ENCODE peak calls at places on chromosomes 7 and 10, in six cellular contexts. One of them, this sample, is unnamed.

GRCh38 chr10:30027057-30028005 is 32.1 kb downstream of the JCAD start:
- DNase-seq in lower leg skin: no peak
- DNase-seq in epithelial cell of esophagus: no peak
- DNase-seq in breast epithelium: peak; percentile 66
- DNase-seq in cardiac fibroblast: no peak
- DNase-seq in mammary epithelial cell: peak; percentile 61
- DNase-seq in this sample: peak; percentile 81

GRCh38 chr10:115654961-115655360 is 561.8 kb downstream of the ATRNL1 start:
- DNase-seq in lower leg skin: no peak
- DNase-seq in epithelial cell of esophagus: no peak
- DNase-seq in breast epithelium: no peak
- DNase-seq in cardiac fibroblast: peak; percentile 2
- DNase-seq in mammary epithelial cell: no peak
- DNase-seq in this sample: no peak

GRCh38 chr7:2154121-2154520 is 78.6 kb downstream of the MAD1L1 start:
- DNase-seq in lower leg skin: no peak
- DNase-seq in epithelial cell of esophagus: no peak
- DNase-seq in breast epithelium: no peak
- DNase-seq in cardiac fibroblast: no peak
- DNase-seq in mammary epithelial cell: no peak
- DNase-seq in this sample: no peak

GRCh38 chr7:32058017-32058416 is 12.2 kb downstream of the PDE1C start:
- DNase-seq in lower leg skin: no peak
- DNase-seq in epithelial cell of esophagus: no peak
- DNase-seq in breast epithelium: no peak
- DNase-seq in cardiac fibroblast: no peak
- DNase-seq in mammary epithelial cell: peak; percentile 10
- DNase-seq in this sample: no peak

GRCh38 chr7:144725070-144725469 is 110.8 kb downstream of the TPK1 start:
- DNase-seq in lower leg skin: no peak
- DNase-seq in epithelial cell of esophagus: no peak
- DNase-seq in breast epithelium: no peak
- DNase-seq in cardiac fibroblast: no peak
- DNase-seq in mammary epithelial cell: no peak
- DNase-seq in this sample: no peak

GRCh38 chr10:28317735-28318134 is 14.9 kb upstream of the MPP7 start:
- DNase-seq in lower leg skin: no peak
- DNase-seq in epithelial cell of esophagus: no peak
- DNase-seq in breast epithelium: no peak
- DNase-seq in cardiac fibroblast: no peak
- DNase-seq in mammary epithelial cell: no peak
- DNase-seq in this sample: no peak

GRCh38 chr7:17802056-17802455 is 138.2 kb downstream of the SNX13 start:
- DNase-seq in lower leg skin: no peak
- DNase-seq in epithelial cell of esophagus: peak; percentile 74
- DNase-seq in breast epithelium: no peak
- DNase-seq in cardiac fibroblast: peak; percentile 54
- DNase-seq in mammary epithelial cell: peak; percentile 42
- DNase-seq in this sample: no peak

GRCh38 chr10:117942261-117942660 is 104.5 kb downstream of the RAB11FIP2 start:
- DNase-seq in lower leg skin: no peak
- DNase-seq in epithelial cell of esophagus: peak; percentile 56
- DNase-seq in breast epithelium: no peak
- DNase-seq in cardiac fibroblast: no peak
- DNase-seq in mammary epithelial cell: peak; percentile 41
- DNase-seq in this sample: no peak

GRCh38 chr10:113788604-113789083 is 37.2 kb downstream of the PLEKHS1 start:
- DNase-seq in lower leg skin: peak; percentile 52
- DNase-seq in epithelial cell of esophagus: peak; percentile 96
- DNase-seq in breast epithelium: no peak
- DNase-seq in cardiac fibroblast: peak; percentile 98
- DNase-seq in mammary epithelial cell: peak; percentile 98
- DNase-seq in this sample: no peak

GRCh38 chr7:19442016-19442785 is 266.6 kb downstream of the POLR1F start:
- DNase-seq in lower leg skin: no peak
- DNase-seq in epithelial cell of esophagus: peak; percentile 63
- DNase-seq in breast epithelium: no peak
- DNase-seq in cardiac fibroblast: peak; percentile 82
- DNase-seq in mammary epithelial cell: peak; percentile 26
- DNase-seq in this sample: no peak

GRCh38 chr10:282294-283139 is 147.3 kb downstream of the ZMYND11 start:
- DNase-seq in lower leg skin: no peak
- DNase-seq in epithelial cell of esophagus: peak; percentile 66
- DNase-seq in breast epithelium: no peak
- DNase-seq in cardiac fibroblast: peak; percentile 64
- DNase-seq in mammary epithelial cell: peak; percentile 56
- DNase-seq in this sample: no peak

GRCh38 chr10:15821046-15821683 is 39.1 kb downstream of the MINDY3 start:
- DNase-seq in lower leg skin: no peak
- DNase-seq in epithelial cell of esophagus: no peak
- DNase-seq in breast epithelium: no peak
- DNase-seq in cardiac fibroblast: no peak
- DNase-seq in mammary epithelial cell: no peak
- DNase-seq in this sample: no peak

GRCh38 chr7:102279537-102280400 is 6.9 kb upstream of the SH2B2 start:
- DNase-seq in lower leg skin: no peak
- DNase-seq in epithelial cell of esophagus: peak; percentile 52
- DNase-seq in breast epithelium: no peak
- DNase-seq in cardiac fibroblast: peak; percentile 55
- DNase-seq in mammary epithelial cell: peak; percentile 15
- DNase-seq in this sample: no peak

GRCh38 chr7:115731796-115732471 is 298.6 kb downstream of the TFEC start:
- DNase-seq in lower leg skin: no peak
- DNase-seq in epithelial cell of esophagus: no peak
- DNase-seq in breast epithelium: no peak
- DNase-seq in cardiac fibroblast: no peak
- DNase-seq in mammary epithelial cell: no peak
- DNase-seq in this sample: no peak

GRCh38 chr7:121913947-121914346 is 41.0 kb downstream of the PTPRZ1 start:
- DNase-seq in lower leg skin: no peak
- DNase-seq in epithelial cell of esophagus: no peak
- DNase-seq in breast epithelium: no peak
- DNase-seq in cardiac fibroblast: no peak
- DNase-seq in mammary epithelial cell: no peak
- DNase-seq in this sample: no peak

GRCh38 chr7:35015346-35015859 is 21.9 kb downstream of the DPY19L1 start:
- DNase-seq in lower leg skin: no peak
- DNase-seq in epithelial cell of esophagus: no peak
- DNase-seq in breast epithelium: no peak
- DNase-seq in cardiac fibroblast: peak; percentile 57
- DNase-seq in mammary epithelial cell: peak; percentile 54
- DNase-seq in this sample: no peak

GRCh38 chr10:130066743-130067142 is 43.9 kb downstream of the C10orf143 start:
- DNase-seq in lower leg skin: no peak
- DNase-seq in epithelial cell of esophagus: no peak
- DNase-seq in breast epithelium: no peak
- DNase-seq in cardiac fibroblast: no peak
- DNase-seq in mammary epithelial cell: no peak
- DNase-seq in this sample: no peak

GRCh38 chr7:24756989-24757798 is at the start of gene GSDME:
- DNase-seq in lower leg skin: no peak
- DNase-seq in epithelial cell of esophagus: peak; percentile 77
- DNase-seq in breast epithelium: no peak
- DNase-seq in cardiac fibroblast: peak; percentile 62
- DNase-seq in mammary epithelial cell: peak; percentile 70
- DNase-seq in this sample: peak; percentile 31

GRCh38 chr7:116630932-116631449 is 41.0 kb upstream of the MET start:
- DNase-seq in lower leg skin: peak; percentile 86
- DNase-seq in epithelial cell of esophagus: peak; percentile 99
- DNase-seq in breast epithelium: peak; percentile 62
- DNase-seq in cardiac fibroblast: peak; percentile 98
- DNase-seq in mammary epithelial cell: peak; percentile 100
- DNase-seq in this sample: peak; percentile 34

GRCh38 chr10:119542990-119543813 is 683 bp upstream of the RGS10 start:
- DNase-seq in lower leg skin: peak; percentile 37
- DNase-seq in epithelial cell of esophagus: peak; percentile 46
- DNase-seq in breast epithelium: no peak
- DNase-seq in cardiac fibroblast: peak; percentile 62
- DNase-seq in mammary epithelial cell: peak; percentile 65
- DNase-seq in this sample: peak; percentile 48
- TF ChIP-seq CTCF in lower leg skin: no peak
- TF ChIP-seq CTCF in epithelial cell of esophagus: peak; percentile 40
- TF ChIP-seq CTCF in breast epithelium: no peak
- TF ChIP-seq CTCF in cardiac fibroblast: peak; percentile 56
- TF ChIP-seq CTCF in mammary epithelial cell: peak; percentile 1
- TF ChIP-seq CTCF in this sample: peak; percentile 24

GRCh38 chr10:11256896-11257295 is 239.2 kb downstream of the CELF2 start:
- DNase-seq in lower leg skin: no peak
- DNase-seq in epithelial cell of esophagus: no peak
- DNase-seq in breast epithelium: no peak
- DNase-seq in cardiac fibroblast: no peak
- DNase-seq in mammary epithelial cell: no peak
- DNase-seq in this sample: no peak

GRCh38 chr10:11250304-11250703 is 232.6 kb downstream of the CELF2 start:
- DNase-seq in lower leg skin: no peak
- DNase-seq in epithelial cell of esophagus: no peak
- DNase-seq in breast epithelium: no peak
- DNase-seq in cardiac fibroblast: no peak
- DNase-seq in mammary epithelial cell: no peak
- DNase-seq in this sample: no peak

GRCh38 chr10:11255796-11256444 is 238.2 kb downstream of the CELF2 start:
- DNase-seq in lower leg skin: no peak
- DNase-seq in epithelial cell of esophagus: no peak
- DNase-seq in breast epithelium: no peak
- DNase-seq in cardiac fibroblast: no peak
- DNase-seq in mammary epithelial cell: no peak
- DNase-seq in this sample: no peak

GRCh38 chr10:11255156-11255555 is 237.5 kb downstream of the CELF2 start:
- DNase-seq in lower leg skin: no peak
- DNase-seq in epithelial cell of esophagus: no peak
- DNase-seq in breast epithelium: no peak
- DNase-seq in cardiac fibroblast: no peak
- DNase-seq in mammary epithelial cell: no peak
- DNase-seq in this sample: no peak

GRCh38 chr10:11253397-11254002 is 235.8 kb downstream of the CELF2 start:
- DNase-seq in lower leg skin: no peak
- DNase-seq in epithelial cell of esophagus: no peak
- DNase-seq in breast epithelium: no peak
- DNase-seq in cardiac fibroblast: no peak
- DNase-seq in mammary epithelial cell: no peak
- DNase-seq in this sample: no peak
- TF ChIP-seq CTCF in lower leg skin: no peak
- TF ChIP-seq CTCF in epithelial cell of esophagus: no peak
- TF ChIP-seq CTCF in breast epithelium: no peak
- TF ChIP-seq CTCF in cardiac fibroblast: no peak
- TF ChIP-seq CTCF in mammary epithelial cell: no peak
- TF ChIP-seq CTCF in this sample: no peak

GRCh38 chr7:141014523-141015395 is at the start of gene MRPS33:
- DNase-seq in lower leg skin: peak; percentile 94
- DNase-seq in epithelial cell of esophagus: peak; percentile 96
- DNase-seq in breast epithelium: peak; percentile 90
- DNase-seq in cardiac fibroblast: peak; percentile 96
- DNase-seq in mammary epithelial cell: peak; percentile 92
- DNase-seq in this sample: peak; percentile 97
- TF ChIP-seq CTCF in lower leg skin: no peak
- TF ChIP-seq CTCF in epithelial cell of esophagus: peak; percentile 73
- TF ChIP-seq CTCF in breast epithelium: no peak
- TF ChIP-seq CTCF in cardiac fibroblast: no peak
- TF ChIP-seq CTCF in mammary epithelial cell: peak; percentile 43
- TF ChIP-seq CTCF in this sample: peak; percentile 26

DNA sequence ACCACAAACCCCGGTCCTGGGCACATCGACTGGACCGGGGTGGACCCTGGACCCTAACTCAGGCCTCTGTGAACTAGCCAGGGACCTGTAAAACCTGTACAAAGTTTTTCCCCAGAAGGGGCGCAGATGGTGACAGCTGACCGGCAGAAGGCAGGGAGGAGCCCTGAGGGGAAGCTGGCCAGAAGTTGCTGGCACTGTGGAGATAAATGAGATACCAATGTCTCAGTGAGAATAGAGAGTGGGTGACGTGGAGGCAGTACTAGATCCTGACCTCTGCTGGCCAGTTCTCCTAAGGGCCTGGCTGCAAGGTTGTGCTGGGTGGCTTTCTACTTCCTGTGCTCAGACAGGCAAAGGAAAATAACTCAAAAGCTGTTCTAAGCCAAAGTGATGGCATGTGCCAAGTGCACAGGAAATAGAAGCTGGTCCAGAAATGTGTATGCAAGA is 10.6 kb upstream of the TSPAN14 start:
- DNase-seq in lower leg skin: no peak
- DNase-seq in epithelial cell of esophagus: no peak
- DNase-seq in breast epithelium: no peak
- DNase-seq in cardiac fibroblast: peak; percentile 57
- DNase-seq in mammary epithelial cell: no peak
- DNase-seq in this sample: no peak
- TF ChIP-seq CTCF in lower leg skin: no peak
- TF ChIP-seq CTCF in epithelial cell of esophagus: peak; percentile 34
- TF ChIP-seq CTCF in breast epithelium: no peak
- TF ChIP-seq CTCF in cardiac fibroblast: peak; percentile 60
- TF ChIP-seq CTCF in mammary epithelial cell: peak; percentile 37
- TF ChIP-seq CTCF in this sample: no peak

DNA sequence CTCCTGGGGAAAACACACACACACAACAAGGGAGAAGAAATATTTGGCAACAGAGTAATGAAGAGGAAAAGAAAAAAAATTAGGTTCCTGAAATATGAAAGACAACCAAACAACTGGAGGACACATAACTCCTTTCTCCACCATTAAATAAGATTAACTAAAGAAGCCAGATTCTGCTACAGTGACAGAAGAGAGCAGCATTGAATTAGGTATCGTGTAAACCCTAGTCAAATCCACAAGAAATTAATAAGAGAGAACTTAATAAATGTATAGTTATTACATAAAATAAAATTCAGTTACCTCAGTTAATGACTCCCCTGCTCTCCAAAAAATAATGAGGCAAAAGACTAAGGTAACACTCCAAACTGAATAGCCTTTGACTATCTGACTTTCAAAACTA is 306.7 kb downstream of the CRPPA start:
- DNase-seq in lower leg skin: no peak
- DNase-seq in epithelial cell of esophagus: peak; percentile 71
- DNase-seq in breast epithelium: no peak
- DNase-seq in cardiac fibroblast: peak; percentile 77
- DNase-seq in mammary epithelial cell: peak; percentile 18
- DNase-seq in this sample: no peak
- TF ChIP-seq CTCF in lower leg skin: no peak
- TF ChIP-seq CTCF in epithelial cell of esophagus: peak; percentile 56
- TF ChIP-seq CTCF in breast epithelium: no peak
- TF ChIP-seq CTCF in cardiac fibroblast: peak; percentile 43
- TF ChIP-seq CTCF in mammary epithelial cell: peak; percentile 44
- TF ChIP-seq CTCF in this sample: peak; percentile 17

DNA sequence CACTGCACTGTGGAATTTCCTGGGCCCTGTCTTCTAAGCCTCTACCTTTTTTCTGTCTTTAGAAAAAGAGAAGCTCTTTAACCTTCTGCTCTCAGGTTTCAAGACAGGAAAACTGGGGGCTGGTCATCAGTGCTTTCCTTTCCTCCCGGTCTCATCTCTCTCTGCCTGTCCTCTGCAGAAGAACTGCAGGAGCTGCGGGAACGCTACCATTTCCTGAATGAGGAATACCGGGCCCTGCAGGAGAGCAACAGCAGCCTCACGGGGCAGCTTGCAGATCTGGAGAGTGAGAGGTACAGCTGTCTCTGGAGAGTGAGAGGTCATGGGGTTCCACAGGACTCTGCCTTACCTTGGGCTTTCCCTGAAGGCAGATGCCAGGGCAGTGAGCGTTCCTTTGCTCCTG is 12.7 kb downstream of the CCDC136 start:
- DNase-seq in lower leg skin: no peak
- DNase-seq in epithelial cell of esophagus: no peak
- DNase-seq in breast epithelium: no peak
- DNase-seq in cardiac fibroblast: no peak
- DNase-seq in mammary epithelial cell: no peak
- DNase-seq in this sample: no peak
- TF ChIP-seq CTCF in lower leg skin: no peak
- TF ChIP-seq CTCF in epithelial cell of esophagus: no peak
- TF ChIP-seq CTCF in breast epithelium: no peak
- TF ChIP-seq CTCF in cardiac fibroblast: no peak
- TF ChIP-seq CTCF in mammary epithelial cell: no peak
- TF ChIP-seq CTCF in this sample: no peak

GRCh38 chr7:135390829-135391228 is 119.1 kb downstream of the CNOT4 start:
- DNase-seq in lower leg skin: no peak
- DNase-seq in epithelial cell of esophagus: no peak
- DNase-seq in breast epithelium: no peak
- DNase-seq in cardiac fibroblast: no peak
- DNase-seq in mammary epithelial cell: no peak
- DNase-seq in this sample: no peak
- TF ChIP-seq CTCF in lower leg skin: no peak
- TF ChIP-seq CTCF in epithelial cell of esophagus: no peak
- TF ChIP-seq CTCF in breast epithelium: no peak
- TF ChIP-seq CTCF in cardiac fibroblast: no peak
- TF ChIP-seq CTCF in mammary epithelial cell: no peak
- TF ChIP-seq CTCF in this sample: no peak